ENCODE peak calls at places on chromosomes 4 and X, in four cellular contexts. O is HCT116, P is K562, A is GM12878. G is an unnamed sample.

GRCh38 chr4:48470570-48470969 is 12.6 kb upstream of the SLC10A4 start:
- DNase-seq in O (no peak), P (no peak), A (no peak), G (no peak)

GRCh38 chr4:173524218-173525117 is 5.6 kb downstream of the HAND2 start:
- DNase-seq in O (no peak), P (no peak), A (no peak), G (no peak)

GRCh38 chr4:55087016-55087929 is 38.1 kb downstream of the KDR start:
- DNase-seq in O (no peak), P (no peak), A (no peak), G (no peak)

GRCh38 chrX:134542485-134542884 is 82.5 kb downstream of the HPRT1 start:
- DNase-seq in O (no peak), P (peak; percentile 35), A (no peak), G (no peak)

GRCh38 chr4:158182736-158183135 is 9.9 kb upstream of the GASK1B start:
- DNase-seq in O (no peak), P (peak; percentile 43), A (no peak), G (no peak)

GRCh38 chr4:128711361-128711760 is 98.1 kb upstream of the JADE1 start:
- DNase-seq in O (no peak), P (no peak), A (no peak), G (no peak)

GRCh38 chr4:40196724-40197281 is at the start of gene RHOH:
- DNase-seq in O (no peak), P (no peak), A (no peak), G (peak; percentile 58)

GRCh38 chr4:151678048-151678853 is 82.6 kb downstream of the GATB start:
- DNase-seq in O (no peak), P (no peak), A (no peak), G (no peak)

GRCh38 chr4:105978684-105979296 is 83.5 kb downstream of the NPNT start:
- DNase-seq in O (no peak), P (no peak), A (no peak), G (no peak)

GRCh38 chr4:72295966-72296557 is 264.3 kb downstream of the NPFFR2 start:
- DNase-seq in O (peak; percentile 15), P (peak; percentile 34), A (no peak), G (no peak)

GRCh38 chr4:169243808-169244207 is 26.9 kb downstream of the SH3RF1 start:
- DNase-seq in O (no peak), P (no peak), A (no peak), G (no peak)

GRCh38 chr4:100517864-100518341 is at the start of gene EMCN:
- DNase-seq in O (no peak), P (no peak), A (no peak), G (no peak)

GRCh38 chrX:338281-338835 is 19.8 kb upstream of the GTPBP6 start:
- DNase-seq in O (no peak), P (no peak), A (no peak), G (no peak)

GRCh38 chr4:183773790-183774189 is 114.7 kb downstream of the TRAPPC11 start:
- DNase-seq in O (no peak), P (no peak), A (no peak), G (no peak)

GRCh38 chr4:128364565-128364964 is 77.0 kb upstream of the PGRMC2 start:
- DNase-seq in O (no peak), P (no peak), A (no peak), G (no peak)

GRCh38 chr4:43776371-43776770 is 672.2 kb downstream of the KCTD8 start:
- DNase-seq in O (no peak), P (no peak), A (no peak), G (no peak)

GRCh38 chrX:45710081-45710801 is 509.6 kb upstream of the DIPK2B start:
- DNase-seq in O (peak; percentile 99), P (no peak), A (peak; percentile 69), G (no peak)

GRCh38 chr4:73870778-73871177 is 1.6 kb downstream of the CXCL1 start:
- DNase-seq in O (no peak), P (no peak), A (no peak), G (no peak)

GRCh38 chr4:99457270-99457669 is 22.1 kb upstream of the ADH7 start:
- DNase-seq in O (no peak), P (peak; percentile 8), A (no peak), G (no peak)
- TF ChIP-seq CTCF in O (no peak), P (peak; percentile 39), A (no peak), G (no peak)

DNA sequence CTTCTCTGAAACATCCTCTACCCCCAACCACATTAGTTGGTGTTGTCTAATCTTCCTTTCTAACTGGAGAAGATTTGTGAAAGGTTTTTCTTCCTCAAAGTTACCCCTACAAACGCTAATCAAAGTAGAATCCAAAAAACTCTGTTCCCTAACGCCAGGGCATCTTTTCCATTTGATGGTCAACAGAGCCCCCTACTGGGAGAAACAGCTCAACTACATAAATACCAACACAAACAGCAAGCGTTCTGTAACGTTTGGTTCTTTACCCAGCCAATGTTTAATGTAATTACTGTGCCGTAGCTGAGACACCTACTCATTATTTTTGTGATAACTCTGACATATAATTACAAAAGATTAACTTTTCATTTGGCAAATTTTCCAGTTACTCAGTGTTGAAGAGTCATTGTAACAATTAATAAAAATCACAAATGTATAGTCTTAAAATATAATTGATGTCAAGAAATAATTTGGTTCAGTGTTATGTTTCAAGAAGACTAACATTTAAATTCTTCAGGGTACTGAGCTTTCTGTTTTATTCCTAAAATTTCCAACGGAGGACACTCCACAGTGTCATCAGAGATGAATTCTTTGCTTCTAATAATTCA is 94.9 kb upstream of the TBC1D9 start:
- DNase-seq in O (peak; percentile 65), P (peak; percentile 53), A (peak; percentile 33), G (no peak)
- H2AFZ ChIP-seq in O (peak overlapping the region; percentile 86), P (no peak overlapping the region), A (peak overlapping the region; percentile 54), G (no peak overlapping the region)

GRCh38 chr4:82473621-82474164 is 43.3 kb downstream of the ENOPH1 start:
- DNase-seq in O (no peak), P (no peak), A (no peak), G (no peak)
- TF ChIP-seq EGR1 in O (no peak), P (no peak), A (no peak), G (no peak)

GRCh38 chrX:68824565-68825125 is 4.2 kb upstream of the EFNB1 start:
- DNase-seq in O (no peak), P (no peak), A (no peak), G (no peak)

GRCh38 chrX:68821616-68822015 is 7.2 kb upstream of the EFNB1 start:
- DNase-seq in O (no peak), P (no peak), A (no peak), G (no peak)

GRCh38 chrX:68824152-68824433 is 4.7 kb upstream of the EFNB1 start:
- DNase-seq in O (no peak), P (no peak), A (no peak), G (no peak)

GRCh38 chrX:68822641-68823410 is 6.0 kb upstream of the EFNB1 start:
- DNase-seq in O (peak; percentile 23), P (peak; percentile 42), A (no peak), G (no peak)

DNA sequence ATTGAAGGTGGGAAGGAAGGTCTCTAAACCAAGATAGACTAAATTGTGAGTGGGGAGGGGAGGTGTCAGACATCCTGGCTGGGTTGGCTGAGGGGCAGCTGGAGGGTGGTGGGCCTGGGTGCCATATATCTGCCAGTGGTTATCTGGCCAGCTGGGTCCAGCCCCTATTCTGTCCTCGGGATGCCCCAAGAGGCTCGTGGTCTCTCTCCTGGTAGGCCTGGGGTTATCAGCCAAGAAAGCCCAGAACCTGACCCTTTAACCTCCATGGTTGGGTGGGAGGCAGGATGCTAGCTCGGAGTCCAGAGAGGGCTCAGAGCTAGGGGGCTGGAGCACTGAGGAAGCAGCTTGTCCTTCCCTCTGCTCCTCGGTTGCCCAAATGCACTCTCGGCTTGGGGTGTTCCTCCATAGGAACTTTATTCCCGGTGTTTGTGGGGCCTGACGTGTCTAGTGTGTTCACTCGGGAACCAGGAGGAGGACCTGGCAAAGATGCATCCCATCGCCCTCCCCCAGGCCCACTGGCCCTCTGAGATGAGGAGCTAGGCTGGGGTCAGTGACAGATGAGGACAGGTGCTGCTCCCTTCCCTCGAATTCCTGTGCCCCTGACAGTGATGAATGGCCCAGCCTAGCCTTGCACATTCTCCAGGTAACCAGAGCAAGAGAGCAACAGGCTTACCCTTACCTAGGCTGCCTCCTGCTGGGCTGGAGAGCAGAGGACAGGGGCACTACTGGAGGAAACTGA is 5.2 kb upstream of the EFNB1 start:
- DNase-seq in O (no peak), P (no peak), A (no peak), G (no peak)
- TF ChIP-seq CTCF in O (peak; percentile 17), P (no peak), A (no peak), G (no peak)

GRCh38 chr4:95546236-95546635 is 2.5 kb downstream of the UNC5C start:
- DNase-seq in O (no peak), P (no peak), A (no peak), G (no peak)

GRCh38 chr4:95549246-95550138 is 719 bp upstream of the UNC5C start:
- DNase-seq in O (no peak), P (no peak), A (peak; percentile 38), G (peak; percentile 75)

GRCh38 chr4:95546866-95547707 is 1.7 kb downstream of the UNC5C start:
- DNase-seq in O (no peak), P (no peak), A (no peak), G (peak; percentile 57)

GRCh38 chr4:95548738-95549245 is at the start of gene UNC5C:
- DNase-seq in O (no peak), P (no peak), A (no peak), G (no peak)

GRCh38 chr4:95547708-95548471 is 883 bp downstream of the UNC5C start:
- DNase-seq in O (no peak), P (no peak), A (no peak), G (peak; percentile 75)
- H2AFZ ChIP-seq in O (no peak overlapping the region), P (no peak overlapping the region), A (no peak overlapping the region), G (peak overlapping the region; percentile 91)

G was measured in H1.